ENCODE peak calls at places on chromosomes 3 and 15, in eight cellular contexts. G is psoas muscle, K is adrenal gland, Y is heart left ventricle, Z is PC-9, R is stomach, C is ovary, J is lower lobe of right lung. N is an unnamed sample. For H3K27me3, the result is how much of the 10 kb centered on the place peaks cover.

GRCh38 chr3:165816209-165816608 is 21.0 kb downstream of the BCHE start:
- DNase-seq in Y (no peak), K (no peak), G (no peak), R (no peak), C (no peak), J (no peak), Z (no peak), N (no peak)

GRCh38 chr3:45640724-45641361 is 46.3 kb downstream of the LIMD1 start:
- DNase-seq in K (no peak), J (no peak), R (no peak), G (no peak), Z (peak), C (no peak), Y (no peak), N (no peak)

GRCh38 chr3:27138562-27138961 is 230.6 kb downstream of the NEK10 start:
- DNase-seq in R (no peak), Y (peak), G (no peak), C (no peak), Z (no peak), J (no peak), K (no peak), N (no peak)

GRCh38 chr3:52827441-52827840 is 3.0 kb downstream of the ITIH4 start:
- DNase-seq in C (no peak), K (no peak), G (no peak), R (no peak), J (no peak), Z (no peak), Y (no peak), N (no peak)

GRCh38 chr3:186722457-186722856 is 5.3 kb downstream of the KNG1 start:
- DNase-seq in J (no peak), K (no peak), Y (no peak), G (no peak), Z (no peak), R (no peak), C (no peak), N (no peak)

GRCh38 chr3:50274371-50275104 is 4.3 kb upstream of the LSMEM2 start:
- DNase-seq in Z (peak), C (no peak), R (peak), K (peak), G (peak), Y (peak), J (peak), N (peak)

GRCh38 chr3:87503901-87504498 is 227.6 kb upstream of the POU1F1 start:
- DNase-seq in R (peak), G (no peak), K (peak), Y (no peak), Z (peak), C (no peak), J (no peak), N (no peak)

GRCh38 chr3:98010194-98010882 is 24.8 kb downstream of the GABRR3 start:
- DNase-seq in J (no peak), C (no peak), R (no peak), Z (no peak), G (no peak), K (no peak), Y (no peak), N (no peak)

GRCh38 chr3:46539443-46540005 is 26.6 kb downstream of the LRRC2 start:
- DNase-seq in J (no peak), Y (no peak), C (no peak), R (no peak), K (no peak), G (no peak), Z (no peak), N (no peak)

GRCh38 chr15:98292442-98293240 is 332.1 kb downstream of the ARRDC4 start:
- DNase-seq in R (peak), K (peak), Y (peak), Z (peak), J (no peak), G (peak), C (no peak), N (no peak)

GRCh38 chr3:142904639-142905441 is 16.0 kb upstream of the PCOLCE2 start:
- DNase-seq in Z (no peak), G (no peak), K (no peak), Y (no peak), R (peak), J (no peak), C (no peak), N (no peak)
- TF ChIP-seq CTCF in Z (no peak), G (no peak), K (no peak), Y (peak), R (no peak), J (no peak), C (no peak), N (no peak)

GRCh38 chr15:71610991-71611720 is 199.2 kb upstream of the NR2E3 start:
- DNase-seq in R (no peak), K (peak), J (no peak), Z (no peak), G (no peak), Y (no peak), C (no peak), N (no peak)

GRCh38 chr15:71612869-71613268 is 197.5 kb upstream of the NR2E3 start:
- DNase-seq in Y (no peak), J (no peak), G (no peak), Z (no peak), R (no peak), C (no peak), K (no peak), N (no peak)

GRCh38 chr15:71607383-71607782 is 203.0 kb upstream of the NR2E3 start:
- DNase-seq in Y (no peak), G (no peak), J (peak), Z (no peak), K (no peak), R (no peak), C (no peak), N (no peak)

GRCh38 chr15:71612066-71612715 is 198.2 kb upstream of the NR2E3 start:
- DNase-seq in J (no peak), C (no peak), Z (no peak), G (peak), R (no peak), Y (no peak), K (peak), N (no peak)

DNA sequence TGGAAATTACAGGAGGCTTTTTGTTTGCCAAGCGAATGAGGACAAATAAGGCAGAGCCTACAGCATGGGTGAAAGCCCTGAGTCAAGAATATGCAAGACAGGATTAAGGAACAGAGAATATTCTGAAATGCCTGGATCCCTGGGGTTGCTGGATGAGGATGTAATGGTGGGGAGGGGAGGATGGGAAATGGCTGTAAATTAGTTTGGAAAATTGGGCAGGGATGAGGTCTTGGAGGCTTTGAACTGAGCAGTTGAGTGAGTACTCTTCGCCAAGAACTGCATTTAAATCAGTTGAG is 198.7 kb upstream of the NR2E3 start:
- DNase-seq in K (no peak), Z (no peak), C (no peak), Y (no peak), J (no peak), G (no peak), R (no peak), N (no peak)
- H3K27ac ChIP-seq in K (no peak), Z (no peak), C (no peak), Y (no peak), J (no peak), G (no peak), R (peak), N (no peak)

GRCh38 chr15:58062983-58063382 is 2.5 kb downstream of the ALDH1A2 start:
- DNase-seq in Y (no peak), R (no peak), J (no peak), Z (no peak), C (no peak), K (no peak), G (no peak), N (no peak)
- H3K27me3 ChIP-seq in Y (under half), R (half or more), J (half or more), Z (under half), C (under half), K (half or more), G (under half), N (half or more)

DNA sequence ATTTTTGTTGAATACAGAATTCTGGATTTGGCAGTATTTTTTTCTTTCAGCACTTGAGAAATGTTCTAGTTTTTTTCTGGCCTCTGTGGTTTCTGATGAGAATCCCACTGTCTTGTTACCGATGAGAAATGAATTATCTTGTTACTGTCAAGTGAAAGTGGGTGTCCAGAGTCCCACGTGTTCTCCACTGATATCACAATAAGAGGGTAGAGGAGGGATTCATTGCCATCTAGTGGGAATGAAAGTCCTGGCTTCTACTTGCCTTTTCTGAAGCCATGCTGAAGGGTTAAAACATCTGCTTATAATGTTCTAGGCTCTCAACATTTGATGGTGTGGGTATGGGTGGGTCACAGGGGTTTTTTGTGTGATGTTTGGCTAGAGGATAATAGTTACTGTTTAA is 66.1 kb downstream of the SEC22A start:
- DNase-seq in J (no peak), Y (no peak), G (no peak), Z (no peak), C (no peak), R (no peak), K (no peak), N (no peak)
- TF ChIP-seq CTCF in J (no peak), Y (no peak), G (no peak), Z (no peak), C (no peak), R (no peak), K (no peak), N (no peak)

DNA sequence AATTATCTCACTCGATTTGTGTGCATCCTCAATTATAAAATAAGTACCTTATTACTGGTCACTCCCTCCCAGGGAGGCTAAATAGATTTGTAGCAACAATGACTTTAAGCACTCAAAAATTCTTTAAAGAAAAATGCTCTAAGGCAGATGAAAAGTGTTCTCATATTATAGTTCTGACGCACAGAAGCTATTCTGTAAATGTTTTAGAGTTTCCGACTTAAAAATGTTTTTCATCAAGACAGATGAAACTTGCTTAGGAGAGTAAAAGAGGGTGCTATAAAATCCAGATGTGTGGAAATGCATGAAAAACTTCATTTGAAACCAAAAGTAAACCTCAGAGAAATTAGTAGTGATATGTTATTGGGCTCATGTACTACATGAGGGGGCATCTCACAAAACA is 398.4 kb upstream of the KCNMB2 start:
- DNase-seq in G (no peak), Y (no peak), K (no peak), Z (no peak), R (no peak), J (no peak), C (no peak), N (no peak)
- H3K27ac ChIP-seq in G (no peak), Y (no peak), K (no peak), Z (no peak), R (no peak), J (no peak), C (no peak), N (no peak)

N was measured in CD4-positive, alpha-beta T cell.